ENCODE peak calls at places on chromosome 7, in five cellular contexts. G is fibroblast of lung, Q is thoracic aorta, C is neural crest cell, H is Calu3. I is an unnamed sample.

GRCh38 chr7:130274983-130275649 is 8.5 kb downstream of the CPA2 start:
- DNase-seq in G (no peak), Q (no peak), C (peak), H (no peak), I (no peak)

GRCh38 chr7:5510426-5511045 is 86.9 kb upstream of the TNRC18 start:
- DNase-seq in G (no peak), Q (no peak), C (no peak), H (no peak), I (no peak)

GRCh38 chr7:150329331-150330106 is 6.2 kb upstream of the ACTR3C start:
- DNase-seq in G (no peak), Q (no peak), C (no peak), H (no peak), I (no peak)

GRCh38 chr7:51045319-51046102 is 262.8 kb upstream of the GRB10 start:
- DNase-seq in G (peak), Q (no peak), C (no peak), H (peak), I (no peak)

GRCh38 chr7:155764432-155764798 is 47.8 kb downstream of the SHH start:
- DNase-seq in G (no peak), Q (no peak), C (no peak), H (no peak), I (peak)

GRCh38 chr7:66815976-66816375 is 75.4 kb downstream of the RABGEF1 start:
- DNase-seq in G (no peak), Q (no peak), C (no peak), H (no peak), I (peak)

GRCh38 chr7:16067695-16068094 is 353.6 kb downstream of the CRPPA start:
- DNase-seq in G (no peak), Q (no peak), C (no peak), H (no peak), I (no peak)

GRCh38 chr7:131619336-131620305 is 63.2 kb upstream of the PODXL start:
- DNase-seq in G (no peak), Q (no peak), C (no peak), H (no peak), I (no peak)

GRCh38 chr7:22610871-22611757 is 111.1 kb upstream of the STEAP1B start:
- DNase-seq in G (peak), Q (no peak), C (no peak), H (no peak), I (no peak)

GRCh38 chr7:8037151-8037550 is 68.6 kb downstream of the GLCCI1 start:
- DNase-seq in G (no peak), Q (no peak), C (no peak), H (no peak), I (no peak)

GRCh38 chr7:19410096-19410495 is 264.9 kb upstream of the FERD3L start:
- DNase-seq in G (peak), Q (no peak), C (no peak), H (no peak), I (no peak)

GRCh38 chr7:74365320-74366022 is 76.3 kb downstream of the CLIP2 start:
- DNase-seq in G (peak), Q (peak), C (peak), H (no peak), I (peak)

GRCh38 chr7:76340617-76341131 is 18.1 kb downstream of the YWHAG start:
- DNase-seq in G (peak), Q (no peak), C (no peak), H (no peak), I (no peak)

GRCh38 chr7:91263359-91264082 is 712 bp upstream of the FZD1 start:
- DNase-seq in G (peak), Q (no peak), C (peak), H (peak), I (no peak)

GRCh38 chr7:28953628-28954027 is 4.5 kb downstream of the TRIL start:
- DNase-seq in G (peak), Q (no peak), C (peak), H (no peak), I (no peak)

GRCh38 chr7:4233621-4234497 is 448.2 kb upstream of the FOXK1 start:
- DNase-seq in G (no peak), Q (no peak), C (no peak), H (no peak), I (no peak)

GRCh38 chr7:134527979-134528371 is 608 bp downstream of the AKR1B10 start:
- DNase-seq in G (peak), Q (no peak), C (no peak), H (no peak), I (no peak)

GRCh38 chr7:149220534-149220933 is 18.9 kb upstream of the ZNF212 start:
- DNase-seq in G (no peak), Q (no peak), C (no peak), H (no peak), I (no peak)

GRCh38 chr7:55132550-55132889 is 113.7 kb downstream of the EGFR start:
- DNase-seq in G (no peak), Q (no peak), C (no peak), H (no peak), I (no peak)

GRCh38 chr7:6546852-6547251 is 4.4 kb downstream of the GRID2IP start:
- DNase-seq in G (no peak), Q (no peak), C (no peak), H (no peak), I (no peak)

GRCh38 chr7:77993823-77994222 is 195.2 kb downstream of the PHTF2 start:
- DNase-seq in G (no peak), Q (no peak), C (no peak), H (no peak), I (no peak)

GRCh38 chr7:116354171-116354545 is 143.8 kb downstream of the TES start:
- DNase-seq in G (peak), Q (no peak), C (no peak), H (no peak), I (no peak)

GRCh38 chr7:81691199-81691821 is 78.5 kb downstream of the HGF start:
- DNase-seq in G (no peak), Q (no peak), C (no peak), H (no peak), I (no peak)

GRCh38 chr7:112938895-112939588 is 147.6 kb downstream of the GPR85 start:
- DNase-seq in G (peak), Q (no peak), C (peak), H (peak), I (peak)

GRCh38 chr7:24714676-24715010 is 42.6 kb downstream of the GSDME start:
- DNase-seq in G (no peak), Q (no peak), C (no peak), H (no peak), I (no peak)

GRCh38 chr7:25720427-25720826 is 431.6 kb upstream of the NFE2L3 start:
- DNase-seq in G (peak), Q (no peak), C (no peak), H (no peak), I (no peak)

GRCh38 chr7:73570977-73571376 is 7.4 kb downstream of the TBL2 start:
- DNase-seq in G (no peak), Q (no peak), C (no peak), H (no peak), I (no peak)

GRCh38 chr7:151704284-151704968 is 172.5 kb downstream of the PRKAG2 start:
- DNase-seq in G (no peak), Q (no peak), C (no peak), H (no peak), I (no peak)

GRCh38 chr7:151706568-151707469 is 170.1 kb downstream of the PRKAG2 start:
- DNase-seq in G (peak), Q (no peak), C (no peak), H (no peak), I (no peak)

GRCh38 chr7:151707757-151708156 is 169.2 kb downstream of the PRKAG2 start:
- DNase-seq in G (no peak), Q (no peak), C (no peak), H (no peak), I (no peak)

GRCh38 chr7:151704969-151705743 is 171.8 kb downstream of the PRKAG2 start:
- DNase-seq in G (no peak), Q (no peak), C (no peak), H (no peak), I (no peak)

GRCh38 chr7:151705744-151706567 is 171.0 kb downstream of the PRKAG2 start:
- DNase-seq in G (peak), Q (no peak), C (peak), H (peak), I (peak)
- TF ChIP-seq CTCF in G (peak), Q (peak), C (peak), H (peak), I (peak)

DNA sequence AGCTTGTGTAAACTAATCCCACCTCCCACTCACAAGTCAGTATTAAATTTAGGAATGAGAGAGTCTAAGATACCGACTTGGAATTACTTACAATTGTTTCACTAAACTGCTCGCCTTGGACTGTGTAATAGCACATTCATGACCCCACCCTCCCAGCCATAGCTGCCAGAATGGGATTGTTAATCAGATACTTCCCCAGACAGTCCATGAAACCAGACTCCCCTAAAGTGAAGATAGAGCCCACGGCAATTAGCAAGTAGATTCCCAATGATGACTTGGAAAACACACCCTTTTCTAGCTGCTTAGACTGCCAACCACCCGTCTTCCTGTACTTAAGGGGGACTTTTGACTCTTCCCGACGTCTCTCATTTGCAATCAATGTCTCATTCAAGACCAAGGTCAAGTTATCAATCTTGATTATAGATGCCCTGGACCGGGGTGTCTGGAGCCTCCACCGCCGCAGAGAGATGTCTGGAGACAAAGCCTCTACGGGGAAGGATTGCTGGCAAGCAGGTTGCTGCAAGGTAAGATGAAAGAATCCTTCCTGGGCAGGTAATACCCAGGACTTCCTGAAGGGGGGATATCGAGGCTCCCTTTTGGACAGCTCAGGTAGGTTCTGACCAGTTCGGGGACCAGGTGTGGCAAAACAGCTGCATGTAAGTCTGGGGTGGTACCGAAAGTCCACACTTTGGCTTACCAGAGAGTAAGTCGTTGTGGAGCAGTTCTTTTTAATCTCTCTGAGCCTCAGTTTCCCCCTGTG is 12.6 kb upstream of the CUX1 start:
- DNase-seq in G (no peak), Q (no peak), C (no peak), H (peak), I (peak)
- TF ChIP-seq CTCF in G (no peak), Q (no peak), C (peak), H (peak), I (peak)

GRCh38 chr7:27740449-27741086 is 606 bp downstream of the TAX1BP1 start:
- DNase-seq in G (peak), Q (peak), C (peak), H (peak), I (peak)
- TF ChIP-seq CTCF in G (no peak), Q (no peak), C (no peak), H (no peak), I (no peak)

GRCh38 chr7:159160450-159160849 is 15.8 kb upstream of the VIPR2 start:
- DNase-seq in G (no peak), Q (no peak), C (no peak), H (no peak), I (no peak)
- TF ChIP-seq CTCF in G (no peak), Q (no peak), C (no peak), H (no peak), I (no peak)

DNA sequence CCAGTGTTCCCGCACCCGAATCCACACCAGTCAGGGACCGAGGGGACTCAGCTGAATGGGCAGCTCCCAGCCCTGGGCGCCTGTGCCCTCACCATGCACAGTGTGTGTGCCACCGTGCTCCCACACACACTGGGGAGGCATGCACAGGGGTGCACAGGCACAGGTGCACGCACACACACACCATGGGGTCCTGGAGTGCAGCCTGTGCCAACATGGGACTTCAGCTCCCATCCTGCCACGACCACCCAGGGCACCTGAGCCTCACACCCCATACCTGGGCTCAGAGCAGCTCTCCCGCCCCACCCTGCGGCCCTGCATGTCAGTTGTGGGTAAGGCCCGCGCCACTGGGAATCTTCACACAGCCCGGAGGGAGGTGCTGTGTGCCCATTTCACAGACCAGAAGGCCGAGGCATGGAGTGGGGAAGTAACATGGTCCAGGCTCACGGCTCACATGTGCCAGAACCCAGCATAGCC is 8.0 kb downstream of the ELFN1 start:
- DNase-seq in G (no peak), Q (no peak), C (no peak), H (no peak), I (no peak)
- TF ChIP-seq CTCF in G (no peak), Q (no peak), C (no peak), H (no peak), I (no peak)

GRCh38 chr7:67738-68395 is 124.5 kb upstream of the FAM20C start:
- DNase-seq in G (no peak), Q (no peak), C (no peak), H (no peak), I (peak)
- TF ChIP-seq CTCF in G (no peak), Q (no peak), C (no peak), H (peak), I (no peak)